ENCODE peak calls at places on chromosomes 6 and 20, in four cellular contexts. M is HepG2, H is K562, N is GM12878. Y is an unnamed sample.

GRCh38 chr6:28776269-28777146 is 147.3 kb downstream of the TRIM27 start:
- DNase-seq in M (no peak), H (peak; percentile 83), N (no peak), Y (no peak)

GRCh38 chr6:17431581-17431980 is 38.2 kb downstream of the CAP2 start:
- DNase-seq in M (peak; percentile 20), H (no peak), N (no peak), Y (no peak)

GRCh38 chr6:160010067-160010466 is 41.2 kb downstream of the IGF2R start:
- DNase-seq in M (no peak), H (no peak), N (no peak), Y (no peak)

GRCh38 chr20:8673116-8673515 is 395.8 kb upstream of the PLCB4 start:
- DNase-seq in M (no peak), H (no peak), N (no peak), Y (no peak)

GRCh38 chr20:34401741-34402455 is 38.8 kb downstream of the ITCH start:
- DNase-seq in M (peak; percentile 44), H (no peak), N (no peak), Y (no peak)

GRCh38 chr6:87745966-87746721 is 44.1 kb upstream of the AKIRIN2 start:
- DNase-seq in M (no peak), H (no peak), N (no peak), Y (no peak)

GRCh38 chr6:78530208-78530607 is 337.1 kb upstream of the IRAK1BP1 start:
- DNase-seq in M (no peak), H (no peak), N (no peak), Y (peak; percentile 17)

GRCh38 chr20:47568019-47568418 is 66.3 kb downstream of the NCOA3 start:
- DNase-seq in M (peak; percentile 32), H (no peak), N (no peak), Y (no peak)

GRCh38 chr6:111462770-111463391 is 20.1 kb downstream of the REV3L start:
- DNase-seq in M (peak; percentile 59), H (peak; percentile 28), N (no peak), Y (no peak)

GRCh38 chr6:15887491-15888461 is 224.9 kb upstream of the DTNBP1 start:
- DNase-seq in M (no peak), H (no peak), N (no peak), Y (no peak)
- TF ChIP-seq TCF7 in M (no peak), H (no peak), N (no peak), Y (no peak)

DNA sequence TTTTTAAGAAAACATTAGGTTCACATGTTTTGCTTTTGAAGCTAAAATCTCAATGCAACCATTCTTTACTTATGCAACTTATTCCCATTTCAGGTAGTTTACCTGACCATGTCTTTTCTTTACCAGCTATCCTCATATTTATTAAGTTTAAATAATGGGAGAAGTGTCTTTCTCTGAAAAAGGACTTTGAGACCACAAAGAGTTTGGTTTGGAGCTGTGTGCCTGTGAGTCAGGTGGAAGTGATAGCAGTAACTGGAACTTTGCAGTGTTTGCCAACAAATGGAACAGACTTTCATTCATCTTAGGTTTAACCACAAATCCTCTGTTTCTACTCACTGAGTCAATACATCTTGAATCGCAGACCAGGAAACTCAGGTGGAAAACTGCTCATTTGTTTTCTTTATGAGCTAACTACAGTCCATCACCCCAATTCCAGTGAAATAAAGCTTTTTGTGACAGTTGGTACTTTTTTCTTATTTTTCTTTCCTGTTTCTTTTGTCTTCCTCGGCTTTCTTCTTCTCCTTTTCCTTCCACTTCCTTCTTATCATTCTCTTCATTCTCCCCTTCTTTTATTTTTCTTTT is 148.3 kb upstream of the RIN2 start:
- DNase-seq in M (peak; percentile 98), H (no peak), N (no peak), Y (no peak)
- TF ChIP-seq TCF7 in M (peak; percentile 77), H (no peak), N (no peak), Y (no peak)

GRCh38 chr6:37357860-37358259 is 4.1 kb downstream of the RNF8 start:
- DNase-seq in M (no peak), H (no peak), N (no peak), Y (no peak)

GRCh38 chr6:37352384-37352783 is 1.4 kb upstream of the RNF8 start:
- DNase-seq in M (no peak), H (no peak), N (no peak), Y (no peak)

GRCh38 chr6:37357288-37357687 is 3.5 kb downstream of the RNF8 start:
- DNase-seq in M (no peak), H (no peak), N (no peak), Y (no peak)

GRCh38 chr6:37353761-37354525 is at the start of gene RNF8:
- DNase-seq in M (peak; percentile 83), H (peak; percentile 97), N (peak; percentile 64), Y (peak; percentile 98)

GRCh38 chr6:37354526-37355384 is 972 bp downstream of the RNF8 start:
- DNase-seq in M (no peak), H (peak; percentile 47), N (no peak), Y (peak; percentile 30)
- TF ChIP-seq TCF7 in M (no peak), H (no peak), N (no peak), Y (no peak)

DNA sequence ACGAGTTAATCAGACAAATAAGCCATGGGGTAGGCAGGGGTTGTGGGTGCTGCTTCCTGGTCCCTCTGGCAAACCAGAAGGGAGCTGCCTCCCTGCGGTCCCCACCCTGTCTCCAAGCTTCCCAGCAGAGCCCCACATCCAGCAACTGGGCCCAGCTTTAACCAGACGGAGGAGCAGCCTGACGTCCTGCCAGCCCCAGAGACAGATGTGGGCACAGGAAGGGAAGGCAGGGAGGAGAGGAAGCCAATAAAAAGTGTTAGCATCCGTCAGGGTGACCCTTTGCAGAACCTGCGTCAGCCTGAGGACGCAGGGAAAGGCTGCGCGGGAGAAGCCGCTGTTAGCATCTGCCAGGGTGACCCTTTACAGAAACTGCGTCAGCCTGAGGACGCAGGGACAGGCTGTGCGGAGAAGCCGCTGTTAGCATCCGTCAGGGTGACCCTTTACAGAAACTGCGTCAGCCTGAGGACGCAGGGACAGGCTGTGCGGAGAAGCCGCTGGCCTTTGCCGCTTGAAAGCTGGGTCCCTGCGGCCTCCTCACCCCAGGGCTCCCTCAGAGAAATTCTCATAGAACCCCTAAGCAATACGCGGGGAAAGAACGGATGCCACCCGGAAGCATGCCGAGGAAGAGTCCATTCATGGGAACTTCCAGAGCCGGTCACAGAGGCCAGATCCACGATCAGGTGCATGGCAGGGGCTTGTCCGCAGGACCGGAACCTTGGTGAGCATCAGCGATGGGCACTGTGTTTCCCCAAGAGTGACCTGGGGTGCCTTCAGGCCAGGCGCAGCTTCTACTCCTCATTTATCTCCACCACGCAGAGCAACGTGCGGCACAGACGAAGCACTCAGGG is 15.9 kb downstream of the DLL1 start:
- DNase-seq in M (no peak), H (no peak), N (no peak), Y (no peak)
- TF ChIP-seq TCF7 in M (no peak), H (no peak), N (no peak), Y (no peak)

DNA sequence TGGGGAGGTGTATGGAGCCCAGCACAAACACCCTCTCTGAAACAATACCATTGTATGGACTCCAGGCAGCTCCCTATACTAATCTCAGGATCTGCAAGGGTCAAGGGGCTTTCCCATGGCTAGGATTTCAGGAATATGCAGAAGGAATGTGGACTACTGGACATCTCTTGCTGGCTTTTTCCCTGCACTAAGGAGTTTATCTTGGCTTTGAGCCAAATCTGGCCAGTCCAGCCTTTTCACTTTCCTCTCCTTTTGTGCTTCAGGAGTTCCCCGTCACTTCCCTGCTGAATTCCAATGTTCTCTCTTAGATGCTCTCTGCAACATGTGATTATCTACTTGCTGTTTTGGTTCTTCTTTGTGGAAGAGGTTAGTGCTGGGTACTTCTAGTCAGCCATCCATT is 568.2 kb downstream of the HDGFL1 start:
- DNase-seq in M (no peak), H (no peak), N (no peak), Y (no peak)
- TF ChIP-seq TCF7 in M (no peak), H (no peak), N (no peak), Y (no peak)

Y was measured in WTC11.